ENCODE peak calls at places on chromosomes 16 and 17, in seven cellular contexts. R is PC-3, I is GM23248, L is GM23338, Y is OCI-LY7, Z is hepatocyte, H is HCT116. Q is an unnamed sample.

GRCh38 chr17:10557422-10557821 is 8.0 kb upstream of the MYH2 start:
- DNase-seq in H (no peak), L (no peak), Y (no peak), Z (no peak), I (peak; percentile 47), R (no peak), Q (no peak)

GRCh38 chr17:1244606-1245012 is 25.6 kb upstream of the BHLHA9 start:
- DNase-seq in R (no peak), H (no peak), Y (no peak), I (peak; percentile 29), L (no peak), Z (no peak), Q (no peak)

GRCh38 chr17:66459811-66460270 is 157.4 kb downstream of the PRKCA start:
- DNase-seq in R (peak; percentile 97), Z (peak; percentile 80), L (no peak), H (peak; percentile 77), I (peak; percentile 99), Y (no peak), Q (no peak)

GRCh38 chr17:19769946-19770652 is 22.0 kb upstream of the ALDH3A1 start:
- DNase-seq in H (no peak), R (peak; percentile 70), I (peak; percentile 69), L (no peak), Y (no peak), Z (no peak), Q (no peak)

GRCh38 chr16:57680842-57681241 is 12.7 kb downstream of the ADGRG3 start:
- DNase-seq in Z (no peak), H (no peak), Y (no peak), L (no peak), I (no peak), R (no peak), Q (no peak)

GRCh38 chr17:52158450-52159042 is at the start of gene CA10:
- DNase-seq in I (no peak), Y (no peak), H (no peak), L (peak; percentile 91), Z (peak; percentile 27), R (no peak), Q (peak; percentile 72)

GRCh38 chr16:66427036-66427446 is at the start of gene BEAN1:
- DNase-seq in H (no peak), R (peak; percentile 17), L (peak; percentile 56), Z (peak; percentile 67), I (peak; percentile 62), Y (no peak), Q (peak; percentile 81)

GRCh38 chr17:81481815-81482505 is 30.6 kb downstream of the ACTG1 start:
- DNase-seq in R (no peak), I (no peak), Z (no peak), Y (no peak), H (no peak), L (no peak), Q (no peak)

GRCh38 chr16:80684906-80685305 is 119.5 kb downstream of the CDYL2 start:
- DNase-seq in R (no peak), I (no peak), Y (no peak), L (no peak), H (no peak), Z (no peak), Q (no peak)

GRCh38 chr17:34024303-34025178 is 230.5 kb upstream of the CCL2 start:
- DNase-seq in R (no peak), H (no peak), L (no peak), Y (no peak), I (no peak), Z (peak; percentile 14), Q (peak; percentile 30)

GRCh38 chr17:9473716-9474115 is 101.9 kb downstream of the STX8 start:
- DNase-seq in Y (no peak), R (no peak), L (no peak), Z (no peak), I (peak; percentile 78), H (no peak), Q (no peak)

GRCh38 chr17:46818929-46819859 is 702 bp upstream of the WNT3 start:
- DNase-seq in L (peak; percentile 92), H (no peak), Z (no peak), Y (no peak), R (no peak), I (peak; percentile 43), Q (peak; percentile 84)

GRCh38 chr17:66714046-66715023 is 120.6 kb upstream of the CACNG5 start:
- DNase-seq in R (no peak), H (no peak), I (no peak), L (no peak), Y (no peak), Z (no peak), Q (no peak)

GRCh38 chr17:82948081-82948511 is 108.3 kb upstream of the ZNF750 start:
- DNase-seq in Y (no peak), R (no peak), L (no peak), I (no peak), H (no peak), Z (no peak), Q (no peak)

GRCh38 chr17:80586464-80587228 is 42.0 kb downstream of the RPTOR start:
- DNase-seq in H (no peak), L (no peak), R (no peak), Y (no peak), Z (no peak), I (no peak), Q (no peak)

GRCh38 chr16:55389426-55390073 is 65.5 kb downstream of the IRX6 start:
- DNase-seq in I (no peak), Z (no peak), L (no peak), Y (no peak), H (no peak), R (no peak), Q (no peak)

GRCh38 chr17:10605221-10605783 is 51.8 kb downstream of the MYH3 start:
- DNase-seq in R (no peak), Z (no peak), Y (no peak), H (no peak), I (no peak), L (peak; percentile 13), Q (no peak)

GRCh38 chr16:1657841-1658240 is 20.2 kb upstream of the JPT2 start:
- DNase-seq in H (no peak), Z (no peak), Y (no peak), L (no peak), R (no peak), I (no peak), Q (no peak)

GRCh38 chr17:17692353-17693252 is 11.3 kb downstream of the RAI1 start:
- DNase-seq in L (no peak), H (no peak), R (peak; percentile 31), Z (no peak), I (no peak), Y (no peak), Q (no peak)

GRCh38 chr16:55532227-55532626 is 23.4 kb downstream of the LPCAT2 start:
- DNase-seq in R (no peak), L (no peak), H (no peak), Y (no peak), Z (no peak), I (peak; percentile 42), Q (no peak)

GRCh38 chr17:850828-851759 is 68.9 kb downstream of the MRM3 start:
- DNase-seq in H (no peak), R (no peak), Z (no peak), I (peak; percentile 90), L (no peak), Y (no peak), Q (peak; percentile 54)

GRCh38 chr17:57705921-57706695 is 39.0 kb downstream of the CCDC182 start:
- DNase-seq in H (no peak), I (no peak), Z (no peak), Y (no peak), R (peak; percentile 27), L (no peak), Q (no peak)

GRCh38 chr16:17571499-17572093 is 100.8 kb upstream of the XYLT1 start:
- DNase-seq in Y (no peak), L (no peak), Z (peak; percentile 35), R (no peak), H (peak; percentile 75), I (no peak), Q (no peak)

GRCh38 chr17:11598274-11599221 is at the start of gene DNAH9:
- DNase-seq in Y (no peak), L (peak; percentile 3), I (peak; percentile 64), H (no peak), Z (peak; percentile 98), R (no peak), Q (peak; percentile 99)

GRCh38 chr16:720990-721764 is at the start of gene ANTKMT:
- DNase-seq in Y (peak; percentile 96), L (peak; percentile 97), H (no peak), R (peak; percentile 79), Z (peak; percentile 94), I (peak; percentile 86), Q (peak; percentile 98)

GRCh38 chr16:58499615-58500328 is at the start of gene NDRG4:
- DNase-seq in Y (peak; percentile 87), R (peak; percentile 86), I (peak; percentile 79), L (peak; percentile 95), Z (peak; percentile 79), H (peak; percentile 83), Q (peak; percentile 91)

GRCh38 chr17:49890077-49890821 is 42.4 kb upstream of the TAC4 start:
- DNase-seq in Y (no peak), Z (peak; percentile 23), H (no peak), R (no peak), L (peak; percentile 75), I (no peak), Q (peak; percentile 62)

GRCh38 chr16:29821663-29822115 is 1.4 kb downstream of the MVP start:
- DNase-seq in Z (peak; percentile 70), H (peak; percentile 70), I (peak; percentile 90), R (peak; percentile 50), Y (no peak), L (no peak), Q (no peak)
- TF ChIP-seq EZH2phosphoT487 in Z (no peak), H (no peak), I (no peak), R (no peak), Y (no peak), L (no peak), Q (no peak)

GRCh38 chr17:48647103-48647963 is 21.2 kb upstream of the HOXB9 start:
- DNase-seq in I (peak; percentile 36), R (no peak), L (peak; percentile 80), Y (no peak), H (no peak), Z (no peak), Q (peak; percentile 45)
- H3K4me3 ChIP-seq in I (peak overlapping the region; percentile 62), R (peak overlapping the region; percentile 65), L (peak overlapping the region; percentile 54), Y (peak overlapping the region; percentile 43), H (peak overlapping the region; percentile 96), Z (peak overlapping the region; percentile 18), Q (no peak overlapping the region)

DNA sequence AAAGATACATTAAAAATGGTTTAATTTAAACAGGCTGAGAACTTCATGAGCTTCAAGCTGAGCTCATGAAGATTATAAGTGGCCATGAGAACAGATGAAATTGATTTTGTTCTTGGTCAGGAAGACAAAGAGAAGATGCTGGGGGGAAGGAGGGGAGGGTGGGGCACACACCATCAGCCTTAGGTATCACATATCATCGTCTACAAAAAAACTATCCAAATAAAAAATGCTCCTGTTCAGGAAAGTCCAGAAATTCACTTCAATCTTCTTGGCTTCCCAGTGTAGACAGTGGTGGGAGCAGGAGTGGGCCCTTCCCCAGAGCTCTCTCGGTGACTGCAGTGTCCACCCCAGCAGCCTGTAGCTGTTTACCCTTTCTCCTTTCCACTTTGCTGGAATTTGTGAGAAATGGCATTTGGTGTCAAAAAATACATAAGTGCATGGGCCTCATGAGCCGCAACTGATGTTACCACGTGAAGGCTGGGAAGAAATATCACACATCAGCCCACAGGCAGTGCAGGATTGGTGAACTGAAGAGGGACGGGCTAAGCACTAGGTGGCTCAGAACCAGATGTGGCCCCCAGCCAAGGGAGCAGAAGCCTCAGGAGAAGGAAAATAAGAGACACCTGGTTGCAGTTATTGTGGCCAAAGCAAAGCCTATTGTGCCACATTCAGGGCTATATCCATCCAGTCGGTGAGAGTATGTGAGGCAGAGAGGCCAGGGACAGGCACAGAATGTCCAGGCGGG is 6.1 kb downstream of the KRT37 start:
- DNase-seq in L (no peak), I (no peak), H (no peak), R (peak; percentile 52), Y (no peak), Z (no peak), Q (no peak)
- H3K27ac ChIP-seq in L (no peak overlapping the region), I (no peak overlapping the region), H (no peak overlapping the region), R (peak overlapping the region; percentile 93), Y (no peak overlapping the region), Z (no peak overlapping the region), Q (no peak overlapping the region)

GRCh38 chr16:70158261-70158939 is 15.2 kb upstream of the CLEC18C start:
- DNase-seq in L (peak; percentile 37), H (no peak), R (peak; percentile 12), Y (no peak), Z (peak; percentile 10), I (no peak), Q (no peak)
- TF ChIP-seq EZH2phosphoT487 in L (no peak), H (no peak), R (no peak), Y (no peak), Z (no peak), I (no peak), Q (no peak)

Q was measured in neural progenitor cell.